ENCODE peak calls at places on chromosomes 7 and 10, in nine cellular contexts. U is dorsolateral prefrontal cortex; V is activated effector memory CD4-positive, alpha-beta T cell treated with Interleukin-2 at 50 U/mL for 16 hours; A is T-helper 1 cell; T is left cardiac atrium; H is endothelial cell; K is central memory CD8-positive, alpha-beta T cell; O is NCI-H1105; F is breast epithelium. I is an unnamed sample.

GRCh38 chr7:44978511-44979366 is at the start of gene MYO1G:
- DNase-seq in H (no peak), U (no peak), F (no peak), V (peak; percentile 92), O (no peak), T (peak; percentile 60), A (peak; percentile 76), K (peak; percentile 88), I (peak; percentile 71)

GRCh38 chr10:129833988-129834387 is 130.1 kb downstream of the EBF3 start:
- DNase-seq in U (no peak), A (no peak), O (peak; percentile 41), K (no peak), T (no peak), H (no peak), F (peak; percentile 11), V (no peak), I (no peak)

GRCh38 chr10:44862006-44862751 is 49.0 kb upstream of the TMEM72 start:
- DNase-seq in H (no peak), A (no peak), V (no peak), T (no peak), K (no peak), U (no peak), O (no peak), F (no peak), I (no peak)

GRCh38 chr10:103053659-103054581 is 135.8 kb downstream of the CNNM2 start:
- DNase-seq in V (peak; percentile 9), T (peak; percentile 63), F (peak; percentile 29), U (peak; percentile 83), A (peak; percentile 34), K (peak; percentile 67), H (peak; percentile 39), O (no peak), I (peak; percentile 28)

GRCh38 chr7:23467731-23468720 is 2.3 kb downstream of the IGF2BP3 start:
- DNase-seq in T (no peak), H (peak; percentile 27), O (no peak), F (no peak), K (peak; percentile 16), A (no peak), V (no peak), U (no peak), I (no peak)

GRCh38 chr10:120999868-121000267 is 148.7 kb downstream of the WDR11 start:
- DNase-seq in K (no peak), H (no peak), T (no peak), O (no peak), V (no peak), A (no peak), U (no peak), F (no peak), I (no peak)

GRCh38 chr7:44065431-44066110 is at the start of gene PGAM2:
- DNase-seq in V (no peak), A (no peak), H (no peak), U (peak; percentile 51), T (peak; percentile 85), F (no peak), O (peak; percentile 55), K (no peak), I (no peak)

GRCh38 chr7:110522751-110523200 is 568.2 kb upstream of the LRRN3 start:
- DNase-seq in K (no peak), O (peak; percentile 13), H (no peak), V (no peak), F (no peak), A (no peak), U (no peak), T (no peak), I (no peak)

GRCh38 chr7:111942450-111943081 is 263.6 kb downstream of the DOCK4 start:
- DNase-seq in H (no peak), U (no peak), O (no peak), K (no peak), V (no peak), F (no peak), A (no peak), T (no peak), I (no peak)

I was measured in activated gamma-delta T cell.